ENCODE peak calls at places on chromosome 9, in eight cellular contexts. U is RPMI7951, N is substantia nigra, G is HuH-7.5, A is LoVo, I is Peyer's patch, D is amniotic stem cell, Q is T-helper 1 cell. F is an unnamed sample.

GRCh38 chr9:21974542-21975409 is 19.4 kb downstream of the CDKN2A start:
- DNase-seq in U (peak; percentile 91), N (no peak), G (no peak), A (peak; percentile 16), I (no peak), D (peak; percentile 21), Q (no peak), F (peak; percentile 70)

GRCh38 chr9:114404531-114404930 is 16.7 kb upstream of the AKNA start:
- DNase-seq in U (no peak), N (no peak), G (no peak), A (no peak), I (no peak), D (no peak), Q (no peak), F (no peak)

GRCh38 chr9:130122465-130122864 is 49.7 kb upstream of the NCS1 start:
- DNase-seq in U (no peak), N (no peak), G (no peak), A (no peak), I (no peak), D (no peak), Q (no peak), F (no peak)

GRCh38 chr9:1768561-1768960 is 246.6 kb upstream of the SMARCA2 start:
- DNase-seq in U (no peak), N (no peak), G (no peak), A (no peak), I (no peak), D (no peak), Q (no peak), F (no peak)

GRCh38 chr9:130349398-130349797 is 83.8 kb downstream of the HMCN2 start:
- DNase-seq in U (no peak), N (no peak), G (no peak), A (no peak), I (no peak), D (no peak), Q (no peak), F (no peak)

GRCh38 chr9:130903194-130904069 is 6.8 kb upstream of the QRFP start:
- DNase-seq in U (no peak), N (no peak), G (no peak), A (no peak), I (no peak), D (no peak), Q (no peak), F (no peak)

GRCh38 chr9:137018761-137019559 is 9.1 kb downstream of the ABCA2 start:
- DNase-seq in U (no peak), N (no peak), G (no peak), A (no peak), I (no peak), D (no peak), Q (no peak), F (no peak)

GRCh38 chr9:121725008-121725795 is 73.8 kb downstream of the DAB2IP start:
- DNase-seq in U (peak; percentile 94), N (peak; percentile 60), G (no peak), A (no peak), I (peak; percentile 83), D (peak; percentile 67), Q (no peak), F (peak; percentile 79)

GRCh38 chr9:14096182-14096922 is 217.6 kb downstream of the NFIB start:
- DNase-seq in U (peak; percentile 63), N (no peak), G (peak; percentile 4), A (no peak), I (no peak), D (no peak), Q (no peak), F (peak; percentile 88)

GRCh38 chr9:2700398-2700797 is 16.9 kb upstream of the KCNV2 start:
- DNase-seq in U (no peak), N (no peak), G (no peak), A (no peak), I (no peak), D (no peak), Q (no peak), F (no peak)

GRCh38 chr9:123846966-123847365 is 83.0 kb downstream of the DENND1A start:
- DNase-seq in U (no peak), N (no peak), G (no peak), A (no peak), I (no peak), D (no peak), Q (no peak), F (no peak)